ENCODE peak calls at places on chromosomes 1 and 21, in seven cellular contexts. One of them, this sample, is unnamed.
A peak's percentile ranks its signal among the peaks of the same experiment; 100 is the strongest.

GRCh38 chr1:117967900-117968299 is 38.4 kb downstream of the WDR3 start:
- DNase-seq in IMR-90: peak; percentile 15
- DNase-seq in stimulated activated CD8-positive, alpha-beta memory T cell treated with anti-CD3 and anti-CD28 coated beads, Interleukin-12 subunit alpha, Interleukin-12 subunit beta, amount 100 ng/mL, for 1 hour: no peak
- DNase-seq in M059J: peak; percentile 36
- DNase-seq in activated T-cell treated with anti-CD3 and anti-CD28 coated beads for 1 hour: no peak
- DNase-seq in fibroblast of the conjunctiva: peak; percentile 73
- DNase-seq in ELF-1: no peak
- DNase-seq in this sample: peak; percentile 50

GRCh38 chr1:97901017-97901658 is 19.7 kb downstream of the DPYD start:
- DNase-seq in IMR-90: peak; percentile 61
- DNase-seq in stimulated activated CD8-positive, alpha-beta memory T cell treated with anti-CD3 and anti-CD28 coated beads, Interleukin-12 subunit alpha, Interleukin-12 subunit beta, amount 100 ng/mL, for 1 hour: no peak
- DNase-seq in M059J: peak; percentile 25
- DNase-seq in activated T-cell treated with anti-CD3 and anti-CD28 coated beads for 1 hour: no peak
- DNase-seq in fibroblast of the conjunctiva: no peak
- DNase-seq in ELF-1: no peak
- DNase-seq in this sample: peak; percentile 62

GRCh38 chr1:234564035-234565029 is 45.6 kb downstream of the IRF2BP2 start:
- DNase-seq in IMR-90: peak; percentile 88
- DNase-seq in stimulated activated CD8-positive, alpha-beta memory T cell treated with anti-CD3 and anti-CD28 coated beads, Interleukin-12 subunit alpha, Interleukin-12 subunit beta, amount 100 ng/mL, for 1 hour: no peak
- DNase-seq in M059J: peak; percentile 99
- DNase-seq in activated T-cell treated with anti-CD3 and anti-CD28 coated beads for 1 hour: no peak
- DNase-seq in fibroblast of the conjunctiva: no peak
- DNase-seq in ELF-1: peak; percentile 60
- DNase-seq in this sample: no peak

GRCh38 chr1:161038523-161039153 is at the start of gene TSTD1:
- DNase-seq in IMR-90: no peak
- DNase-seq in stimulated activated CD8-positive, alpha-beta memory T cell treated with anti-CD3 and anti-CD28 coated beads, Interleukin-12 subunit alpha, Interleukin-12 subunit beta, amount 100 ng/mL, for 1 hour: peak; percentile 70
- DNase-seq in M059J: no peak
- DNase-seq in activated T-cell treated with anti-CD3 and anti-CD28 coated beads for 1 hour: peak; percentile 70
- DNase-seq in fibroblast of the conjunctiva: no peak
- DNase-seq in ELF-1: peak; percentile 84
- DNase-seq in this sample: no peak

GRCh38 chr1:165481820-165482532 is 37.0 kb upstream of the RXRG start:
- DNase-seq in IMR-90: peak; percentile 84
- DNase-seq in stimulated activated CD8-positive, alpha-beta memory T cell treated with anti-CD3 and anti-CD28 coated beads, Interleukin-12 subunit alpha, Interleukin-12 subunit beta, amount 100 ng/mL, for 1 hour: no peak
- DNase-seq in M059J: peak; percentile 92
- DNase-seq in activated T-cell treated with anti-CD3 and anti-CD28 coated beads for 1 hour: no peak
- DNase-seq in fibroblast of the conjunctiva: peak; percentile 75
- DNase-seq in ELF-1: peak; percentile 70
- DNase-seq in this sample: peak; percentile 63

GRCh38 chr1:182206628-182207239 is 145.2 kb upstream of the ZNF648 start:
- DNase-seq in IMR-90: no peak
- DNase-seq in stimulated activated CD8-positive, alpha-beta memory T cell treated with anti-CD3 and anti-CD28 coated beads, Interleukin-12 subunit alpha, Interleukin-12 subunit beta, amount 100 ng/mL, for 1 hour: no peak
- DNase-seq in M059J: no peak
- DNase-seq in activated T-cell treated with anti-CD3 and anti-CD28 coated beads for 1 hour: no peak
- DNase-seq in fibroblast of the conjunctiva: no peak
- DNase-seq in ELF-1: peak; percentile 52
- DNase-seq in this sample: no peak

GRCh38 chr1:78536427-78536826 is 45.7 kb downstream of the PTGFR start:
- DNase-seq in IMR-90: peak; percentile 82
- DNase-seq in stimulated activated CD8-positive, alpha-beta memory T cell treated with anti-CD3 and anti-CD28 coated beads, Interleukin-12 subunit alpha, Interleukin-12 subunit beta, amount 100 ng/mL, for 1 hour: no peak
- DNase-seq in M059J: peak; percentile 82
- DNase-seq in activated T-cell treated with anti-CD3 and anti-CD28 coated beads for 1 hour: no peak
- DNase-seq in fibroblast of the conjunctiva: no peak
- DNase-seq in ELF-1: no peak
- DNase-seq in this sample: no peak

GRCh38 chr21:17427157-17427556 is 85.7 kb upstream of the CXADR start:
- DNase-seq in IMR-90: no peak
- DNase-seq in stimulated activated CD8-positive, alpha-beta memory T cell treated with anti-CD3 and anti-CD28 coated beads, Interleukin-12 subunit alpha, Interleukin-12 subunit beta, amount 100 ng/mL, for 1 hour: no peak
- DNase-seq in M059J: no peak
- DNase-seq in activated T-cell treated with anti-CD3 and anti-CD28 coated beads for 1 hour: no peak
- DNase-seq in fibroblast of the conjunctiva: no peak
- DNase-seq in ELF-1: no peak
- DNase-seq in this sample: no peak

GRCh38 chr1:94713472-94714141 is 106.5 kb upstream of the SLC44A3 start:
- DNase-seq in IMR-90: peak; percentile 99
- DNase-seq in stimulated activated CD8-positive, alpha-beta memory T cell treated with anti-CD3 and anti-CD28 coated beads, Interleukin-12 subunit alpha, Interleukin-12 subunit beta, amount 100 ng/mL, for 1 hour: no peak
- DNase-seq in M059J: peak; percentile 99
- DNase-seq in activated T-cell treated with anti-CD3 and anti-CD28 coated beads for 1 hour: no peak
- DNase-seq in fibroblast of the conjunctiva: peak; percentile 91
- DNase-seq in ELF-1: peak; percentile 63
- DNase-seq in this sample: no peak

GRCh38 chr1:70003509-70003908 is 201.9 kb downstream of the LRRC40 start:
- DNase-seq in IMR-90: no peak
- DNase-seq in stimulated activated CD8-positive, alpha-beta memory T cell treated with anti-CD3 and anti-CD28 coated beads, Interleukin-12 subunit alpha, Interleukin-12 subunit beta, amount 100 ng/mL, for 1 hour: no peak
- DNase-seq in M059J: peak; percentile 19
- DNase-seq in activated T-cell treated with anti-CD3 and anti-CD28 coated beads for 1 hour: no peak
- DNase-seq in fibroblast of the conjunctiva: no peak
- DNase-seq in ELF-1: no peak
- DNase-seq in this sample: peak; percentile 13

GRCh38 chr1:12078938-12079861 is 16.1 kb downstream of the TNFRSF8 start:
- DNase-seq in IMR-90: peak; percentile 47
- DNase-seq in stimulated activated CD8-positive, alpha-beta memory T cell treated with anti-CD3 and anti-CD28 coated beads, Interleukin-12 subunit alpha, Interleukin-12 subunit beta, amount 100 ng/mL, for 1 hour: no peak
- DNase-seq in M059J: peak; percentile 51
- DNase-seq in activated T-cell treated with anti-CD3 and anti-CD28 coated beads for 1 hour: no peak
- DNase-seq in fibroblast of the conjunctiva: no peak
- DNase-seq in ELF-1: peak; percentile 88
- DNase-seq in this sample: peak; percentile 62